ENCODE peak calls at places on chromosomes 12 and 14, in eight cellular contexts. J is HuH-7; D is activated gamma-delta T cell treated with Interleukin-2 at 50 U/mL for 16 hours; Q is activated CD4-positive, alpha-beta memory T cell treated with anti-CD3 and anti-CD28 coated beads for 36 hours; M is transverse colon; P is NCI-H187; F is NCI-H146; S is heart left ventricle. N is an unnamed sample.
A peak's percentile ranks its signal among the peaks of the same experiment; 100 is the strongest.

GRCh38 chr12:106258935-106259334 is 11.1 kb upstream of the CKAP4 start:
- DNase-seq in S (no peak), J (no peak), P (no peak), M (no peak), Q (no peak), F (no peak), D (no peak), N (no peak)

GRCh38 chr12:32201996-32202395 is 95.3 kb downstream of the BICD1 start:
- DNase-seq in S (peak; percentile 49), P (no peak), J (no peak), Q (no peak), F (no peak), D (no peak), M (no peak), N (no peak)

GRCh38 chr14:104181761-104182530 is 43.6 kb downstream of the KIF26A start:
- DNase-seq in F (no peak), D (no peak), S (no peak), P (no peak), J (no peak), M (no peak), Q (no peak), N (no peak)

GRCh38 chr12:67531051-67531450 is 117.5 kb upstream of the DYRK2 start:
- DNase-seq in S (no peak), J (no peak), M (no peak), F (no peak), P (no peak), Q (no peak), D (no peak), N (no peak)

GRCh38 chr12:133251732-133252131 is 16.1 kb upstream of the ANHX start:
- DNase-seq in F (no peak), J (no peak), S (no peak), Q (no peak), D (no peak), M (no peak), P (no peak), N (no peak)

GRCh38 chr12:117031843-117032592 is 67.2 kb downstream of the TESC start:
- DNase-seq in M (no peak), F (no peak), J (no peak), S (peak; percentile 10), D (no peak), Q (no peak), P (peak; percentile 57), N (no peak)

GRCh38 chr14:65961004-65961403 is 525.2 kb upstream of the CCDC196 start:
- DNase-seq in F (peak; percentile 38), S (peak; percentile 37), M (peak; percentile 68), D (peak; percentile 50), Q (peak; percentile 90), J (peak; percentile 16), P (peak; percentile 23), N (peak; percentile 37)

GRCh38 chr14:94171208-94171607 is 2.9 kb upstream of the PPP4R4 start:
- DNase-seq in M (no peak), S (no peak), D (no peak), J (no peak), P (no peak), Q (no peak), F (no peak), N (peak; percentile 59)

GRCh38 chr12:71503579-71504470 is 64.2 kb downstream of the LGR5 start:
- DNase-seq in Q (no peak), F (peak; percentile 44), M (no peak), D (no peak), S (no peak), P (no peak), J (no peak), N (no peak)

GRCh38 chr12:66979270-66979669 is 289.9 kb upstream of the CAND1 start:
- DNase-seq in P (no peak), M (no peak), J (no peak), D (no peak), F (no peak), Q (peak; percentile 12), S (no peak), N (no peak)

GRCh38 chr12:11716794-11717532 is 67.5 kb downstream of the ETV6 start:
- DNase-seq in D (no peak), F (peak; percentile 66), Q (no peak), S (no peak), J (no peak), M (peak; percentile 38), P (no peak), N (no peak)